ENCODE peak calls at places on chromosomes 7 and 10, in five cellular contexts. S is stimulated activated CD4-positive, alpha-beta T cell treated with anti-CD3 and anti-CD28 coated beads, Interleukin-12 subunit alpha, Interleukin-12 subunit beta, amount 100 ng/mL, for 48 hours; V is stimulated activated CD8-positive, alpha-beta memory T cell treated with anti-CD3 and anti-CD28 coated beads, Interleukin-15, amount 100 ng/mL, for 24 hours; M is NCI-H146; Z is T-helper 9 cell. G is an unnamed sample.

GRCh38 chr10:127547997-127548396 is 1.1 kb upstream of the NPS start:
- DNase-seq in Z (no peak), M (no peak), S (no peak), V (no peak), G (no peak)

GRCh38 chr7:101164071-101164840 is 1.1 kb downstream of the VGF start:
- DNase-seq in Z (no peak), V (no peak), S (no peak), M (peak), G (no peak)

GRCh38 chr10:51445587-51445986 is 253.8 kb downstream of the CSTF2T start:
- DNase-seq in Z (no peak), M (no peak), S (no peak), V (no peak), G (no peak)

GRCh38 chr10:89378006-89378627 is at the start of gene IFIT1B:
- DNase-seq in S (no peak), V (no peak), M (no peak), Z (no peak), G (no peak)

GRCh38 chr7:92968502-92968901 is 132.1 kb upstream of the CDK6 start:
- DNase-seq in S (no peak), Z (no peak), M (no peak), V (no peak), G (no peak)

GRCh38 chr10:44899450-44900080 is 11.6 kb upstream of the TMEM72 start:
- DNase-seq in M (no peak), Z (no peak), V (no peak), S (no peak), G (no peak)

GRCh38 chr10:93471110-93471651 is 11.0 kb downstream of the MYOF start:
- DNase-seq in Z (no peak), M (no peak), S (no peak), V (no peak), G (no peak)

GRCh38 chr10:16545126-16545736 is 23.6 kb upstream of the C1QL3 start:
- DNase-seq in S (no peak), Z (no peak), V (no peak), M (peak), G (no peak)

G was measured in stimulated activated naive B cell treated with anti-CD40 and anti-IgM and Interleukin-4, amounts not matched to agents 10 μg/mL and 1 μg/mL and 100 μg/mL, for 72 hours.